ENCODE peak calls at places on chromosomes 1 and 21, in six cellular contexts. One of them, this sample, is unnamed.

GRCh38 chr1:70667771-70668170 is 256.7 kb downstream of the CTH start:
- DNase-seq in AG08395: peak
- DNase-seq in SW480: no peak
- DNase-seq in LoVo: no peak
- DNase-seq in Kasumi-1: no peak
- DNase-seq in activated gamma-delta T cell treated with Interleukin-2 at 50 U/mL for 16 hours: no peak
- DNase-seq in this sample: no peak

GRCh38 chr1:19825298-19825697 is 10.2 kb upstream of the RNF186 start:
- DNase-seq in activated gamma-delta T cell treated with Interleukin-2 at 50 U/mL for 16 hours: no peak
- DNase-seq in AG08395: no peak
- DNase-seq in SW480: no peak
- DNase-seq in Kasumi-1: no peak
- DNase-seq in LoVo: no peak
- DNase-seq in this sample: no peak

GRCh38 chr1:197521118-197521739 is 253.2 kb downstream of the CRB1 start:
- DNase-seq in AG08395: peak
- DNase-seq in activated gamma-delta T cell treated with Interleukin-2 at 50 U/mL for 16 hours: no peak
- DNase-seq in SW480: peak
- DNase-seq in LoVo: peak
- DNase-seq in Kasumi-1: peak
- DNase-seq in this sample: no peak

GRCh38 chr1:67616394-67616985 is 68.5 kb upstream of the GADD45A start:
- DNase-seq in SW480: no peak
- DNase-seq in AG08395: peak
- DNase-seq in activated gamma-delta T cell treated with Interleukin-2 at 50 U/mL for 16 hours: no peak
- DNase-seq in Kasumi-1: no peak
- DNase-seq in LoVo: no peak
- DNase-seq in this sample: no peak

GRCh38 chr1:175742790-175743459 is 470 bp downstream of the TNR start:
- DNase-seq in LoVo: no peak
- DNase-seq in activated gamma-delta T cell treated with Interleukin-2 at 50 U/mL for 16 hours: no peak
- DNase-seq in AG08395: peak
- DNase-seq in SW480: peak
- DNase-seq in Kasumi-1: peak
- DNase-seq in this sample: no peak

GRCh38 chr1:105793541-105794146 is 1262.8 kb upstream of the PRMT6 start:
- DNase-seq in SW480: no peak
- DNase-seq in LoVo: peak
- DNase-seq in activated gamma-delta T cell treated with Interleukin-2 at 50 U/mL for 16 hours: no peak
- DNase-seq in Kasumi-1: peak
- DNase-seq in AG08395: no peak
- DNase-seq in this sample: no peak

GRCh38 chr21:38954450-38955059 is 148.8 kb downstream of the ETS2 start:
- DNase-seq in SW480: no peak
- DNase-seq in AG08395: no peak
- DNase-seq in activated gamma-delta T cell treated with Interleukin-2 at 50 U/mL for 16 hours: no peak
- DNase-seq in LoVo: no peak
- DNase-seq in Kasumi-1: no peak
- DNase-seq in this sample: no peak

GRCh38 chr1:2098301-2098698 is 48.1 kb downstream of the PRKCZ start:
- DNase-seq in SW480: no peak
- DNase-seq in AG08395: no peak
- DNase-seq in Kasumi-1: no peak
- DNase-seq in LoVo: no peak
- DNase-seq in activated gamma-delta T cell treated with Interleukin-2 at 50 U/mL for 16 hours: no peak
- DNase-seq in this sample: no peak

GRCh38 chr21:29403291-29403690 is 104.6 kb downstream of the BACH1 start:
- DNase-seq in SW480: no peak
- DNase-seq in activated gamma-delta T cell treated with Interleukin-2 at 50 U/mL for 16 hours: no peak
- DNase-seq in LoVo: no peak
- DNase-seq in AG08395: no peak
- DNase-seq in Kasumi-1: no peak
- DNase-seq in this sample: no peak

GRCh38 chr1:220914283-220915116 is 35.3 kb downstream of the HLX start:
- DNase-seq in Kasumi-1: peak
- DNase-seq in SW480: no peak
- DNase-seq in LoVo: no peak
- DNase-seq in AG08395: no peak
- DNase-seq in activated gamma-delta T cell treated with Interleukin-2 at 50 U/mL for 16 hours: no peak
- DNase-seq in this sample: no peak

GRCh38 chr1:170340259-170340658 is 191.7 kb upstream of the GORAB start:
- DNase-seq in Kasumi-1: no peak
- DNase-seq in AG08395: no peak
- DNase-seq in LoVo: no peak
- DNase-seq in SW480: no peak
- DNase-seq in activated gamma-delta T cell treated with Interleukin-2 at 50 U/mL for 16 hours: no peak
- DNase-seq in this sample: no peak

GRCh38 chr1:117671781-117672501 is 66.1 kb downstream of the TENT5C start:
- DNase-seq in LoVo: no peak
- DNase-seq in SW480: no peak
- DNase-seq in activated gamma-delta T cell treated with Interleukin-2 at 50 U/mL for 16 hours: no peak
- DNase-seq in AG08395: no peak
- DNase-seq in Kasumi-1: no peak
- DNase-seq in this sample: peak

GRCh38 chr1:241782396-241782795 is 65.6 kb upstream of the EXO1 start:
- DNase-seq in LoVo: no peak
- DNase-seq in SW480: no peak
- DNase-seq in activated gamma-delta T cell treated with Interleukin-2 at 50 U/mL for 16 hours: no peak
- DNase-seq in AG08395: no peak
- DNase-seq in Kasumi-1: no peak
- DNase-seq in this sample: no peak

GRCh38 chr1:153903841-153904455 is 18.8 kb downstream of the GATAD2B start:
- DNase-seq in activated gamma-delta T cell treated with Interleukin-2 at 50 U/mL for 16 hours: no peak
- DNase-seq in LoVo: no peak
- DNase-seq in AG08395: no peak
- DNase-seq in SW480: no peak
- DNase-seq in Kasumi-1: no peak
- DNase-seq in this sample: no peak

GRCh38 chr1:51061231-51061943 is 40.6 kb upstream of the C1orf185 start:
- DNase-seq in AG08395: no peak
- DNase-seq in Kasumi-1: no peak
- DNase-seq in activated gamma-delta T cell treated with Interleukin-2 at 50 U/mL for 16 hours: no peak
- DNase-seq in LoVo: no peak
- DNase-seq in SW480: no peak
- DNase-seq in this sample: no peak

GRCh38 chr1:89781494-89782126 is 39.2 kb upstream of the LRRC8D start:
- DNase-seq in SW480: peak
- DNase-seq in activated gamma-delta T cell treated with Interleukin-2 at 50 U/mL for 16 hours: peak
- DNase-seq in Kasumi-1: no peak
- DNase-seq in LoVo: no peak
- DNase-seq in AG08395: no peak
- DNase-seq in this sample: no peak

GRCh38 chr1:116504308-116505156 is 66.3 kb downstream of the CD58 start:
- DNase-seq in SW480: peak
- DNase-seq in AG08395: peak
- DNase-seq in activated gamma-delta T cell treated with Interleukin-2 at 50 U/mL for 16 hours: peak
- DNase-seq in LoVo: peak
- DNase-seq in Kasumi-1: peak
- DNase-seq in this sample: no peak

GRCh38 chr1:6347641-6348487 is 45.7 kb downstream of the ACOT7 start:
- DNase-seq in AG08395: peak
- DNase-seq in LoVo: no peak
- DNase-seq in activated gamma-delta T cell treated with Interleukin-2 at 50 U/mL for 16 hours: peak
- DNase-seq in SW480: no peak
- DNase-seq in Kasumi-1: peak
- DNase-seq in this sample: no peak

GRCh38 chr1:38029725-38030511 is 16.7 kb downstream of the POU3F1 start:
- DNase-seq in SW480: peak
- DNase-seq in Kasumi-1: peak
- DNase-seq in activated gamma-delta T cell treated with Interleukin-2 at 50 U/mL for 16 hours: peak
- DNase-seq in LoVo: no peak
- DNase-seq in AG08395: peak
- DNase-seq in this sample: peak

GRCh38 chr1:114660250-114660649 is 9.6 kb downstream of the DENND2C start:
- DNase-seq in Kasumi-1: no peak
- DNase-seq in AG08395: no peak
- DNase-seq in activated gamma-delta T cell treated with Interleukin-2 at 50 U/mL for 16 hours: no peak
- DNase-seq in LoVo: no peak
- DNase-seq in SW480: no peak
- DNase-seq in this sample: no peak

GRCh38 chr1:28173151-28173979 is 3.1 kb downstream of the PTAFR start:
- DNase-seq in SW480: no peak
- DNase-seq in AG08395: no peak
- DNase-seq in activated gamma-delta T cell treated with Interleukin-2 at 50 U/mL for 16 hours: no peak
- DNase-seq in LoVo: no peak
- DNase-seq in Kasumi-1: no peak
- DNase-seq in this sample: no peak

GRCh38 chr21:31714741-31715365 is 17.1 kb downstream of the SCAF4 start:
- DNase-seq in LoVo: no peak
- DNase-seq in AG08395: no peak
- DNase-seq in activated gamma-delta T cell treated with Interleukin-2 at 50 U/mL for 16 hours: no peak
- DNase-seq in SW480: no peak
- DNase-seq in Kasumi-1: no peak
- DNase-seq in this sample: no peak

GRCh38 chr1:61284933-61285332 is 202.6 kb downstream of the NFIA start:
- DNase-seq in Kasumi-1: no peak
- DNase-seq in activated gamma-delta T cell treated with Interleukin-2 at 50 U/mL for 16 hours: no peak
- DNase-seq in LoVo: no peak
- DNase-seq in AG08395: no peak
- DNase-seq in SW480: no peak
- DNase-seq in this sample: no peak

GRCh38 chr21:45983981-45984551 is 2.5 kb downstream of the COL6A1 start:
- DNase-seq in AG08395: peak
- DNase-seq in SW480: no peak
- DNase-seq in Kasumi-1: no peak
- DNase-seq in LoVo: no peak
- DNase-seq in activated gamma-delta T cell treated with Interleukin-2 at 50 U/mL for 16 hours: no peak
- DNase-seq in this sample: peak

GRCh38 chr1:119662034-119662437 is 14.0 kb upstream of the ZNF697 start:
- DNase-seq in AG08395: no peak
- DNase-seq in Kasumi-1: no peak
- DNase-seq in LoVo: no peak
- DNase-seq in SW480: no peak
- DNase-seq in activated gamma-delta T cell treated with Interleukin-2 at 50 U/mL for 16 hours: no peak
- DNase-seq in this sample: no peak

GRCh38 chr1:231337043-231337471 is 595 bp downstream of the EXOC8 start:
- DNase-seq in LoVo: no peak
- DNase-seq in Kasumi-1: no peak
- DNase-seq in activated gamma-delta T cell treated with Interleukin-2 at 50 U/mL for 16 hours: peak
- DNase-seq in AG08395: no peak
- DNase-seq in SW480: peak
- DNase-seq in this sample: no peak

GRCh38 chr1:86201321-86201720 is 44.7 kb upstream of the COL24A1 start:
- DNase-seq in LoVo: no peak
- DNase-seq in activated gamma-delta T cell treated with Interleukin-2 at 50 U/mL for 16 hours: no peak
- DNase-seq in Kasumi-1: no peak
- DNase-seq in SW480: no peak
- DNase-seq in AG08395: no peak
- DNase-seq in this sample: no peak

GRCh38 chr1:11749203-11749689 is 12.7 kb upstream of the C1orf167 start:
- DNase-seq in AG08395: peak
- DNase-seq in activated gamma-delta T cell treated with Interleukin-2 at 50 U/mL for 16 hours: peak
- DNase-seq in Kasumi-1: peak
- DNase-seq in LoVo: no peak
- DNase-seq in SW480: peak
- DNase-seq in this sample: peak

GRCh38 chr1:7576946-7577657 is 194.0 kb upstream of the VAMP3 start:
- DNase-seq in LoVo: no peak
- DNase-seq in SW480: no peak
- DNase-seq in Kasumi-1: no peak
- DNase-seq in activated gamma-delta T cell treated with Interleukin-2 at 50 U/mL for 16 hours: no peak
- DNase-seq in AG08395: peak
- DNase-seq in this sample: no peak

GRCh38 chr1:246142320-246142893 is 364.7 kb downstream of the SMYD3 start:
- DNase-seq in Kasumi-1: no peak
- DNase-seq in activated gamma-delta T cell treated with Interleukin-2 at 50 U/mL for 16 hours: no peak
- DNase-seq in SW480: no peak
- DNase-seq in AG08395: peak
- DNase-seq in LoVo: no peak
- DNase-seq in this sample: no peak